ENCODE peak calls at places on chromosomes 1 and 21, in six cellular contexts. One of them, this sample, is unnamed.

GRCh38 chr1:154993572-154994268 is at the start of gene LENEP:
- DNase-seq in endothelial cell of umbilical vein: no peak
- DNase-seq in NB4: no peak
- DNase-seq in K562: no peak
- DNase-seq in A549: no peak
- DNase-seq in HepG2: no peak
- DNase-seq in this sample: no peak

GRCh38 chr1:162302660-162303344 is 73.9 kb downstream of the SPATA46 start:
- DNase-seq in NB4: no peak
- DNase-seq in A549: no peak
- DNase-seq in K562: no peak
- DNase-seq in HepG2: no peak
- DNase-seq in endothelial cell of umbilical vein: peak; percentile 55
- DNase-seq in this sample: no peak

GRCh38 chr21:40658237-40658636 is 188.7 kb downstream of the DSCAM start:
- DNase-seq in HepG2: no peak
- DNase-seq in NB4: no peak
- DNase-seq in A549: no peak
- DNase-seq in K562: no peak
- DNase-seq in endothelial cell of umbilical vein: no peak
- DNase-seq in this sample: no peak

GRCh38 chr1:61085191-61086086 is 3.1 kb downstream of the NFIA start:
- DNase-seq in NB4: no peak
- DNase-seq in endothelial cell of umbilical vein: peak; percentile 60
- DNase-seq in A549: no peak
- DNase-seq in HepG2: no peak
- DNase-seq in K562: no peak
- DNase-seq in this sample: no peak

GRCh38 chr1:234709473-234710279 is 99.7 kb upstream of the IRF2BP2 start:
- DNase-seq in endothelial cell of umbilical vein: no peak
- DNase-seq in NB4: peak; percentile 87
- DNase-seq in HepG2: no peak
- DNase-seq in A549: no peak
- DNase-seq in K562: no peak
- DNase-seq in this sample: no peak

GRCh38 chr1:8073116-8073855 is 47.2 kb upstream of the ERRFI1 start:
- DNase-seq in endothelial cell of umbilical vein: no peak
- DNase-seq in NB4: no peak
- DNase-seq in K562: no peak
- DNase-seq in A549: no peak
- DNase-seq in HepG2: no peak
- DNase-seq in this sample: no peak

GRCh38 chr1:101291562-101292035 is 54.8 kb downstream of the S1PR1 start:
- DNase-seq in endothelial cell of umbilical vein: peak; percentile 93
- DNase-seq in NB4: peak; percentile 85
- DNase-seq in A549: no peak
- DNase-seq in HepG2: peak; percentile 83
- DNase-seq in K562: no peak
- DNase-seq in this sample: no peak

GRCh38 chr1:115211071-115211745 is 121.9 kb upstream of the TSPAN2 start:
- DNase-seq in K562: no peak
- DNase-seq in NB4: no peak
- DNase-seq in A549: no peak
- DNase-seq in endothelial cell of umbilical vein: no peak
- DNase-seq in HepG2: no peak
- DNase-seq in this sample: no peak

GRCh38 chr1:36094621-36095061 is 5.9 kb downstream of the ADPRS start:
- DNase-seq in A549: no peak
- DNase-seq in HepG2: no peak
- DNase-seq in K562: no peak
- DNase-seq in NB4: no peak
- DNase-seq in endothelial cell of umbilical vein: no peak
- DNase-seq in this sample: no peak

GRCh38 chr1:147673816-147674215 is 3.5 kb upstream of the ACP6 start:
- DNase-seq in HepG2: no peak
- DNase-seq in A549: no peak
- DNase-seq in K562: no peak
- DNase-seq in NB4: no peak
- DNase-seq in endothelial cell of umbilical vein: no peak
- DNase-seq in this sample: no peak

GRCh38 chr1:201903135-201903534 is 14.4 kb downstream of the SHISA4 start:
- DNase-seq in K562: no peak
- DNase-seq in A549: no peak
- DNase-seq in NB4: no peak
- DNase-seq in endothelial cell of umbilical vein: no peak
- DNase-seq in HepG2: no peak
- DNase-seq in this sample: no peak

GRCh38 chr1:41919764-41920397 is 1.2 kb upstream of the HIVEP3 start:
- DNase-seq in K562: peak; percentile 40
- DNase-seq in A549: no peak
- DNase-seq in HepG2: no peak
- DNase-seq in endothelial cell of umbilical vein: no peak
- DNase-seq in NB4: peak; percentile 52
- DNase-seq in this sample: peak; percentile 55

GRCh38 chr1:218346391-218347204 is 1.5 kb downstream of the TGFB2 start:
- DNase-seq in NB4: peak; percentile 44
- DNase-seq in HepG2: no peak
- DNase-seq in endothelial cell of umbilical vein: peak; percentile 60
- DNase-seq in K562: no peak
- DNase-seq in A549: no peak
- DNase-seq in this sample: no peak

GRCh38 chr1:147676306-147677085 is 6.2 kb upstream of the ACP6 start:
- DNase-seq in HepG2: peak; percentile 83
- DNase-seq in endothelial cell of umbilical vein: peak; percentile 39
- DNase-seq in NB4: peak; percentile 21
- DNase-seq in K562: no peak
- DNase-seq in A549: peak; percentile 28
- DNase-seq in this sample: no peak

GRCh38 chr1:11731719-11732283 is 4.1 kb upstream of the AGTRAP start:
- DNase-seq in HepG2: peak; percentile 13
- DNase-seq in NB4: no peak
- DNase-seq in K562: peak; percentile 57
- DNase-seq in A549: no peak
- DNase-seq in endothelial cell of umbilical vein: peak; percentile 54
- DNase-seq in this sample: no peak

GRCh38 chr1:11729498-11730428 is 6.2 kb upstream of the AGTRAP start:
- DNase-seq in K562: peak; percentile 69
- DNase-seq in A549: no peak
- DNase-seq in endothelial cell of umbilical vein: no peak
- DNase-seq in NB4: peak; percentile 74
- DNase-seq in HepG2: peak; percentile 23
- DNase-seq in this sample: no peak

GRCh38 chr1:11729155-11729497 is 6.8 kb upstream of the AGTRAP start:
- DNase-seq in K562: no peak
- DNase-seq in NB4: no peak
- DNase-seq in HepG2: no peak
- DNase-seq in endothelial cell of umbilical vein: no peak
- DNase-seq in A549: no peak
- DNase-seq in this sample: no peak

GRCh38 chr1:11728126-11728806 is 7.7 kb upstream of the AGTRAP start:
- DNase-seq in K562: no peak
- DNase-seq in HepG2: no peak
- DNase-seq in A549: no peak
- DNase-seq in endothelial cell of umbilical vein: no peak
- DNase-seq in NB4: no peak
- DNase-seq in this sample: no peak

DNA sequence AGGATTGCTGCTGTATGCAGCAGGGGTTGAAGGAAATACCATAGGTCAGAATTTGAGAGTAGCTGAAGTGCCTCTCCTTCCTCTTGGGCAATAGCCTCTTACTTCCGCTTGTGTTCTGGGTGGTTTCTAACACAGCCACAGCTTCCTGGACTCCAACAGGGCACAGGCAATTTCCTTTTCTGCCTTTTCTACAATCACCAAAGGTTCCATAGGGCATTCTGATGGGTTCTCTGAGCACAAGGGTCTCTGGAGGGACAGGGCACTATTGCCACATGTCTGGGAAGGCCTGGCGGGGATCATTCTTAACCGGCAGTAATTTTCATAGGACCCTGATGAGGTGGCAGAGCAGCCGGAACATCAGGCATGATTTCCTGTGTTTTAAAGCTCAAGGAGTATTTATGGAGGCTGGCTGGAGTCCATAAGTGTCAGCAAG is 5.5 kb upstream of the AGTRAP start:
- DNase-seq in HepG2: no peak
- DNase-seq in endothelial cell of umbilical vein: peak; percentile 30
- DNase-seq in NB4: peak; percentile 96
- DNase-seq in A549: no peak
- DNase-seq in K562: no peak
- DNase-seq in this sample: no peak
- TF ChIP-seq MYC in HepG2: no peak
- TF ChIP-seq MYC in endothelial cell of umbilical vein: no peak
- TF ChIP-seq MYC in NB4: peak; percentile 62
- TF ChIP-seq MYC in A549: no peak
- TF ChIP-seq MYC in K562: no peak
- TF ChIP-seq MYC in this sample: no peak

DNA sequence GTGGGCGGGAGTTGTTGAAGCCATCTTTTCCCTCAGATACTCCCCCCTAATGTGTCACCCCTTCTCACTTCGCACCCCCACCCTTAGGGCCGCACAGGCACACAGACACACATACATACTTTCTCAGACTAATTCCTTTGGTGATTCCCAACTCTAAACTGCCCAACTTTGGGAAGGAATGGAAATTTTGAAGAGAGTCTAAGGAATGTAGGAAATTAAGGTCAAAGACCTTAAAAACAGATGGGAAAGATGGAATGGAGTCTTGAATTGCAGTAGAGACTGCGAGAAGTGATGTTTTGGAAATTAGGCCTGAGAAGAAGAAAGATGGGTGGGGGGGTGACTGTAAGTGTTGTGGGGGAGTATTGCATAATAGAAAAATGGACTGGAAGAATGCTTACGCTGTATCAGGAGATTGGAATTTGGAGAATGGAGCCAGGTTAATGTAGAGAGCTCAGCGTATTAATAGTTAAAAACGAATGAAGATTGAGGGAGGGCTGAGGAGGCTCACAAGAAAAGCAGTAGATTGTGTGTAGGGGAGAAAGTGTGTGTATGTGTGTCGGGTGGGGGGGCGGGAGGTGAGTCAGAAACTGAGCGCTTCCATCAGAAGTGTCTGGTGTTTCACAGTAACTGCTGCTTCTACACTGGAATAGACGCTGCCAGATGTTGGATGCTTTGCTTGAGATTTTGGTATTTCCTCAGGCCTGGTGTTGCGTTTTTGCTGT is 1.7 kb downstream of the PIP5K1A start:
- DNase-seq in A549: peak; percentile 46
- DNase-seq in NB4: peak; percentile 47
- DNase-seq in HepG2: peak; percentile 31
- DNase-seq in K562: no peak
- DNase-seq in endothelial cell of umbilical vein: peak; percentile 43
- DNase-seq in this sample: no peak
- TF ChIP-seq MYC in A549: no peak
- TF ChIP-seq MYC in NB4: no peak
- TF ChIP-seq MYC in HepG2: no peak
- TF ChIP-seq MYC in K562: no peak
- TF ChIP-seq MYC in endothelial cell of umbilical vein: no peak
- TF ChIP-seq MYC in this sample: no peak

GRCh38 chr1:156268336-156268735 is 14.3 kb downstream of the SMG5 start:
- DNase-seq in HepG2: no peak
- DNase-seq in A549: no peak
- DNase-seq in NB4: no peak
- DNase-seq in endothelial cell of umbilical vein: no peak
- DNase-seq in K562: no peak
- DNase-seq in this sample: no peak

GRCh38 chr1:156266051-156266450 is 16.6 kb downstream of the SMG5 start:
- DNase-seq in K562: no peak
- DNase-seq in endothelial cell of umbilical vein: no peak
- DNase-seq in NB4: no peak
- DNase-seq in A549: no peak
- DNase-seq in HepG2: no peak
- DNase-seq in this sample: no peak

GRCh38 chr1:156270314-156270713 is 12.3 kb downstream of the SMG5 start:
- DNase-seq in A549: no peak
- DNase-seq in K562: no peak
- DNase-seq in NB4: no peak
- DNase-seq in HepG2: no peak
- DNase-seq in endothelial cell of umbilical vein: no peak
- DNase-seq in this sample: no peak
- TF ChIP-seq MYC in A549: no peak
- TF ChIP-seq MYC in K562: no peak
- TF ChIP-seq MYC in NB4: no peak
- TF ChIP-seq MYC in HepG2: no peak
- TF ChIP-seq MYC in endothelial cell of umbilical vein: no peak
- TF ChIP-seq MYC in this sample: no peak

GRCh38 chr21:46188226-46189212 is 4.3 kb upstream of the SPATC1L start:
- DNase-seq in K562: peak; percentile 81
- DNase-seq in A549: peak; percentile 49
- DNase-seq in HepG2: peak; percentile 55
- DNase-seq in NB4: peak; percentile 77
- DNase-seq in endothelial cell of umbilical vein: peak; percentile 83
- DNase-seq in this sample: no peak
- TF ChIP-seq MYC in K562: no peak
- TF ChIP-seq MYC in A549: no peak
- TF ChIP-seq MYC in HepG2: no peak
- TF ChIP-seq MYC in NB4: peak; percentile 34
- TF ChIP-seq MYC in endothelial cell of umbilical vein: no peak
- TF ChIP-seq MYC in this sample: no peak

GRCh38 chr1:90501281-90501680 is 215.8 kb downstream of the BARHL2 start:
- DNase-seq in HepG2: no peak
- DNase-seq in endothelial cell of umbilical vein: no peak
- DNase-seq in K562: no peak
- DNase-seq in NB4: no peak
- DNase-seq in A549: no peak
- DNase-seq in this sample: no peak

GRCh38 chr1:90504509-90504908 is 212.6 kb downstream of the BARHL2 start:
- DNase-seq in endothelial cell of umbilical vein: no peak
- DNase-seq in A549: no peak
- DNase-seq in K562: no peak
- DNase-seq in NB4: no peak
- DNase-seq in HepG2: no peak
- DNase-seq in this sample: no peak

GRCh38 chr1:90505806-90506205 is 211.3 kb downstream of the BARHL2 start:
- DNase-seq in K562: no peak
- DNase-seq in HepG2: no peak
- DNase-seq in NB4: no peak
- DNase-seq in A549: no peak
- DNase-seq in endothelial cell of umbilical vein: no peak
- DNase-seq in this sample: no peak

GRCh38 chr1:90502194-90502593 is 214.9 kb downstream of the BARHL2 start:
- DNase-seq in K562: no peak
- DNase-seq in endothelial cell of umbilical vein: no peak
- DNase-seq in NB4: no peak
- DNase-seq in A549: no peak
- DNase-seq in HepG2: no peak
- DNase-seq in this sample: no peak

DNA sequence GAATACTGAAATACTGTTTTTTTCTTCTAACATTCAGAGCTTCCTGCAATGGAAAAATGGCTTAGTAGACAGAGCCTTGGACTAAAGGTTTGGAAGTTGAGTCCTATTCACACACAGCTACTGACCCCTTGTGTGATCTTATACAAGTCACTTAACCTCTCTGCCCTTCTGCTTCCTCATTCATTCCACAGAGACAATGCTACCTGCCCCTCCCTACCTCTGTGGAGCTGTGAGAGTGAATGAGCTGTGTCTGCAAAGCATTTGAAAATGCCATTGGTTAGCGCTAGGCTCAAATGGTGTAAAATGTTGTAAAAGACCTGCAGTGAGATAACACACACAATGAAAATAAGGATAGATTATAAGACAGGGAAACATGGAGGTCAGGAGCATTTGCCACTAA is 214.4 kb downstream of the BARHL2 start:
- DNase-seq in A549: no peak
- DNase-seq in K562: no peak
- DNase-seq in HepG2: no peak
- DNase-seq in endothelial cell of umbilical vein: no peak
- DNase-seq in NB4: no peak
- DNase-seq in this sample: no peak
- TF ChIP-seq MYC in A549: no peak
- TF ChIP-seq MYC in K562: no peak
- TF ChIP-seq MYC in HepG2: no peak
- TF ChIP-seq MYC in endothelial cell of umbilical vein: no peak
- TF ChIP-seq MYC in NB4: no peak
- TF ChIP-seq MYC in this sample: no peak

This sample was measured in GM12878.